ENCODE peak calls at places on chromosomes 16 and 17, in five cellular contexts. B, I, C, M and X are unnamed samples.

GRCh38 chr17:5500804-5501391 is 14.5 kb downstream of the MIS12 start:
- DNase-seq in B (peak), I (peak), C (peak), M (peak), X (peak)

GRCh38 chr17:53496356-53496755 is 326.4 kb upstream of the KIF2B start:
- DNase-seq in B (no peak), I (no peak), C (no peak), M (no peak), X (no peak)

GRCh38 chr17:8173056-8173870 is 2.9 kb downstream of the TMEM107 start:
- DNase-seq in B (peak), I (no peak), C (peak), M (peak), X (no peak)

GRCh38 chr17:2253768-2254406 is 49.7 kb downstream of the SMG6 start:
- DNase-seq in B (no peak), I (no peak), C (no peak), M (no peak), X (no peak)

GRCh38 chr17:27457731-27458523 is 1.7 kb downstream of the KSR1 start:
- DNase-seq in B (no peak), I (no peak), C (no peak), M (no peak), X (no peak)

GRCh38 chr16:30376508-30376907 is 1.9 kb downstream of the MYL11 start:
- DNase-seq in B (no peak), I (no peak), C (no peak), M (no peak), X (no peak)

GRCh38 chr16:57325458-57325857 is 33.1 kb upstream of the CCL22 start:
- DNase-seq in B (no peak), I (no peak), C (no peak), M (no peak), X (no peak)

GRCh38 chr17:29138991-29139682 is 41.1 kb downstream of the MYO18A start:
- DNase-seq in B (no peak), I (no peak), C (no peak), M (no peak), X (no peak)

GRCh38 chr16:11232852-11233726 is 22.9 kb downstream of the SOCS1 start:
- DNase-seq in B (no peak), I (peak), C (peak), M (no peak), X (peak)

GRCh38 chr17:50426814-50427787 is 1.1 kb downstream of the ACSF2 start:
- DNase-seq in B (no peak), I (no peak), C (peak), M (no peak), X (no peak)

GRCh38 chr17:697682-698081 is 17.0 kb downstream of the VPS53 start:
- DNase-seq in B (no peak), I (no peak), C (no peak), M (no peak), X (no peak)

GRCh38 chr17:67629963-67630320 is 87.8 kb upstream of the NOL11 start:
- DNase-seq in B (peak), I (no peak), C (no peak), M (no peak), X (no peak)

GRCh38 chr16:89431158-89431584 is 59.2 kb downstream of the ANKRD11 start:
- DNase-seq in B (no peak), I (no peak), C (no peak), M (no peak), X (no peak)

GRCh38 chr16:58481931-58482330 is 18.0 kb upstream of the NDRG4 start:
- DNase-seq in B (no peak), I (no peak), C (no peak), M (no peak), X (no peak)

GRCh38 chr17:36602030-36602737 is 801 bp downstream of the MRM1 start:
- DNase-seq in B (no peak), I (no peak), C (no peak), M (peak), X (no peak)

GRCh38 chr16:27701381-27701780 is 151.4 kb downstream of the KATNIP start:
- DNase-seq in B (no peak), I (no peak), C (no peak), M (no peak), X (no peak)

GRCh38 chr16:64590516-64590915 is 531.3 kb downstream of the CDH11 start:
- DNase-seq in B (no peak), I (no peak), C (no peak), M (no peak), X (no peak)

GRCh38 chr17:80892019-80892855 is 99.4 kb upstream of the CHMP6 start:
- DNase-seq in B (no peak), I (peak), C (no peak), M (no peak), X (no peak)

GRCh38 chr17:44769647-44770084 is 10.9 kb downstream of the ADAM11 start:
- DNase-seq in B (no peak), I (no peak), C (no peak), M (no peak), X (no peak)

GRCh38 chr17:9016941-9017552 is 4.3 kb upstream of the NTN1 start:
- DNase-seq in B (no peak), I (no peak), C (no peak), M (no peak), X (no peak)